ENCODE peak calls at places on chromosomes 4 and X, in six cellular contexts. T is PC-9, C is brain microvascular endothelial cell, B is body of pancreas, I is adrenal gland, Y is upper lobe of left lung. S is an unnamed sample. For H3K27me3, the result is how much of the 10 kb centered on the place peaks cover.

GRCh38 chr4:77665381-77666069 is 59.9 kb downstream of the CXCL13 start:
- DNase-seq in T (no peak), I (no peak), B (no peak), Y (no peak), C (no peak), S (peak)

GRCh38 chr4:99886146-99886545 is 8.1 kb downstream of the LAMTOR3 start:
- DNase-seq in I (no peak), Y (no peak), C (peak), B (no peak), T (no peak), S (no peak)

GRCh38 chr4:73311428-73311827 is 52.8 kb upstream of the ANKRD17 start:
- DNase-seq in B (no peak), Y (no peak), C (no peak), I (no peak), T (no peak), S (peak)

GRCh38 chr4:5722328-5722727 is 11.3 kb downstream of the EVC start:
- DNase-seq in Y (no peak), B (no peak), T (no peak), C (peak), I (no peak), S (no peak)

GRCh38 chrX:51860679-51861078 is 32.7 kb upstream of the MAGED1 start:
- DNase-seq in C (no peak), I (peak), B (peak), T (no peak), Y (no peak), S (no peak)

GRCh38 chrX:110665636-110666035 is 130.0 kb downstream of the CHRDL1 start:
- DNase-seq in T (no peak), I (no peak), Y (peak), B (peak), C (peak), S (no peak)

GRCh38 chr4:143046454-143046853 is 138.3 kb upstream of the USP38 start:
- DNase-seq in I (no peak), B (no peak), Y (no peak), C (no peak), T (no peak), S (no peak)

GRCh38 chr4:82687531-82687930 is 111.1 kb downstream of the SCD5 start:
- DNase-seq in B (no peak), Y (no peak), C (no peak), I (no peak), T (no peak), S (no peak)

GRCh38 chrX:53287493-53288138 is 6.2 kb upstream of the IQSEC2 start:
- DNase-seq in B (peak), T (peak), I (peak), Y (peak), C (peak), S (no peak)

GRCh38 chrX:27600686-27601085 is 10.5 kb downstream of the DCAF8L2 start:
- DNase-seq in C (no peak), T (no peak), Y (no peak), I (no peak), B (no peak), S (peak)

GRCh38 chrX:18133605-18134004 is 87.1 kb downstream of the BEND2 start:
- DNase-seq in T (no peak), Y (no peak), C (no peak), B (no peak), I (no peak), S (no peak)

GRCh38 chr4:114028071-114028470 is 48.6 kb upstream of the ARSJ start:
- DNase-seq in C (peak), Y (no peak), B (no peak), I (no peak), T (no peak), S (peak)

GRCh38 chr4:118834960-118835895 is 698 bp downstream of the SEC24D start:
- DNase-seq in I (peak), Y (peak), B (peak), C (peak), T (peak), S (peak)

GRCh38 chrX:288561-288991 is 7.4 kb downstream of the PLCXD1 start:
- DNase-seq in T (no peak), B (no peak), I (no peak), Y (peak), C (no peak), S (no peak)

GRCh38 chr4:172202480-172203076 is 389.4 kb downstream of the GALNTL6 start:
- DNase-seq in C (peak), B (no peak), Y (no peak), I (no peak), T (no peak), S (no peak)

GRCh38 chr4:153788419-153789276 is at the start of gene SFRP2:
- DNase-seq in T (no peak), Y (no peak), C (no peak), I (no peak), B (peak), S (no peak)

GRCh38 chr4:174757736-174758135 is 71.3 kb downstream of the GLRA3 start:
- DNase-seq in T (no peak), Y (no peak), C (no peak), B (no peak), I (no peak), S (no peak)

GRCh38 chr4:173503330-173504180 is 26.5 kb downstream of the HAND2 start:
- DNase-seq in C (no peak), T (no peak), Y (no peak), I (no peak), B (no peak), S (no peak)
- H3K27me3 ChIP-seq in C (half or more), T (under half), Y (half or more), I (half or more), B (under half), S (under half)

DNA sequence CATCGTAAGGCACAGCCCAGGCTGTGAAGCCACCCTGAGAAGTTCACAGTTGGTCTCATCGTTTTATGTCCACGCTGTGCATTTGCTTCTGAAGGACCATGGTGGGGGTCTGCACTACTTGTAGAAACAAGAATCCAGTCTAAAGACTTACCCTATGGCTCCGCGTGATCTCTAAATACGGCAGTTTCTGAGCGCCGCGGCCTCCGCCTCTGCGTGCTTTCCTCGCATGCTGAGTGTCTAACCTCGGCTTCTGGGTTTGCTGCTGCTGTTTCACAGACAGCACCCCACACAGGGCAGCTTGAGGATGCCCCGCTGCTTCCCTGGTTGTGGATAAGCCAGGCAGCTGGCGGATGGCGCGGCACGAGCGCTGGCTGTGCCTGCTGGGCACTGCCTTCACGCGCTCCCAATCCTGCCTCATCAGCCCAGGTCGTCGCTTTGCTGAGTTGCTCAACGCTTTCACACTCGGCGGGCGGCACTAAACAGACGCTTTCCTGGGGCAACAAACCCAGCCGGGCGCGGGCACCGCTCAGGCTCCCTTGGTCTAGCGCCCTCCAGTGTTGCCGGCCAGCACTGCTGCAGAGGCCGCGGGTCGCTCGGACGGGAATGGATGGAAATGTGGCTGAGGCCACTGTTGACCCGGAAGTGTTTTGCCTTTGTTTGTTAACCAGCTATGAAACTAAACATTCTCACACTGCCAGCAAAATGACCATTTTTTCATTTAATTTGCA is 39.2 kb downstream of the FGFRL1 start:
- DNase-seq in C (no peak), Y (no peak), I (peak), T (no peak), B (peak), S (no peak)
- TF ChIP-seq CTCF in C (peak), Y (peak), I (no peak), T (no peak), B (peak), S (peak)

DNA sequence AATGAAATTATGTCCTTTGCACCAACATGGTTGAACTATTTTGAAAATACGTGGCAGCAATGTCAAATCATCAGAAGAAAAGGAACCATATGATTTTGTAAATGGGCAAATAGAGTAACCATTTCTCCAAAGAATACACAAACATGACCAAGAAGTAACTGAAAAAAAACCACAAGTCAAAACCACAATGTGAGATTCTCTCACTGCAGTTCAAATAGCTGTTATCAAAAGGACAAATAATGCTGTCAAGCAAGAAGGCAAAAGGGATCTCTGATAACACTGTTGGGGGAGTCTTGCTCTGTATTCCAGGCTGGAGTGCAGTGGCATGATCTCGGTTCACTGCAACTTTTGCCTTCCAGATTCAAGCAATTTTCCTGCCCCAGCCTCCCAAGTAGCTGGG is 280.8 kb upstream of the ZCCHC13 start:
- DNase-seq in Y (no peak), C (no peak), B (no peak), I (no peak), T (no peak), S (no peak)
- H3K27me3 ChIP-seq in Y (under half), C (under half), B (under half), I (under half), T (under half), S (under half)

GRCh38 chr4:16413794-16414555 is 187.7 kb upstream of the TAPT1 start:
- DNase-seq in C (no peak), I (no peak), B (no peak), Y (no peak), T (no peak), S (no peak)

GRCh38 chr4:16417198-16417597 is 190.9 kb upstream of the TAPT1 start:
- DNase-seq in I (no peak), T (no peak), C (no peak), B (no peak), Y (no peak), S (no peak)

GRCh38 chr4:16415751-16416150 is 189.5 kb upstream of the TAPT1 start:
- DNase-seq in I (no peak), Y (no peak), T (no peak), C (no peak), B (no peak), S (no peak)

GRCh38 chr4:16411691-16412090 is 185.4 kb upstream of the TAPT1 start:
- DNase-seq in I (no peak), B (no peak), C (no peak), T (no peak), Y (no peak), S (no peak)
- TF ChIP-seq CTCF in I (no peak), B (no peak), C (no peak), T (no peak), Y (no peak), S (no peak)

DNA sequence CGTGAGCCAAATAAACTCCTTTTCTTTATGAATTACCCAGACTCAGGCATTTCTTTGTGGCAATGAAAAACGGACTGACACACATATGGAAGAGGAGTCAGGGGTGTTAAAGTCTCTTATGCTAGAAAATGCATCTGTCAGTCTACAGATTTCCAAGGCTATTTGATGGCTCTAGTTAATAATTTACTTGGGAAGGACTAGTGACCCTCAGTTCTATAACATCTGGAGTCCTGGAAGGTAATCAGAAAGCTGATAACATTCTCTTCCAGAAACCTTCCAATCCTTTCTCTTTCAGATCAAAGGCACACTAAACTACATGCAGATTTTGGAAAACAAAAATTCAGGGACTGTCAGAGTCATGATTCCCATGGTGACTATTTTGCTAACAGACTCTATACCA is 142.0 kb upstream of the TEX13D start:
- DNase-seq in B (no peak), C (no peak), T (no peak), I (no peak), Y (no peak), S (no peak)
- H3K27me3 ChIP-seq in B (under half), C (under half), T (under half), I (under half), Y (under half), S (under half)

DNA sequence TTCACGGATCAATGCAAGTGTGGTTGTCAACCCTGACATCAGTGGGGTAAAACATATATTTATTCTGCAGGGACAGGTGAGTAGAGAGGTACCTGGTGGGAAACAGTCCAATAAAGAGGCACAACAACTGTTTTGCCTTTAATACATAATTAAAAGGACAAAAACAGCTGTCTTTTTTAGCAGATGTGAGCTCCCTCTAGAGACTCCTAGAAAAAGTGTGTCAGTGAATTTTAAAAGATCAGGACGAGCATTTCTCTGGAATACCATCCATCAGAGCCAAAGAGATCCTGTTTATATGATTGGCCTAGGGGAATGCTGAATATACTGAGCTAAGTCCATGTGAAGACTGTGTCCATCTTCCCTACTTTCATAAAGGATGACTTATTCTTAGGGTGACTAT is 58.3 kb downstream of the TMEM144 start:
- DNase-seq in I (no peak), T (no peak), C (no peak), Y (no peak), B (no peak), S (no peak)
- TF ChIP-seq CTCF in I (no peak), T (no peak), C (peak), Y (no peak), B (no peak), S (peak)

GRCh38 chr4:52032005-52032404 is 6.1 kb downstream of the SGCB start:
- DNase-seq in T (no peak), B (no peak), Y (no peak), C (no peak), I (no peak), S (no peak)

GRCh38 chr4:52038109-52038912 is at the start of gene SGCB:
- DNase-seq in C (no peak), T (no peak), I (peak), B (peak), Y (peak), S (no peak)

GRCh38 chr4:52036875-52037274 is 1.2 kb downstream of the SGCB start:
- DNase-seq in B (no peak), C (no peak), I (no peak), T (no peak), Y (no peak), S (no peak)

GRCh38 chr4:52035190-52035589 is 2.9 kb downstream of the SGCB start:
- DNase-seq in Y (no peak), C (no peak), I (no peak), T (no peak), B (no peak), S (no peak)

DNA sequence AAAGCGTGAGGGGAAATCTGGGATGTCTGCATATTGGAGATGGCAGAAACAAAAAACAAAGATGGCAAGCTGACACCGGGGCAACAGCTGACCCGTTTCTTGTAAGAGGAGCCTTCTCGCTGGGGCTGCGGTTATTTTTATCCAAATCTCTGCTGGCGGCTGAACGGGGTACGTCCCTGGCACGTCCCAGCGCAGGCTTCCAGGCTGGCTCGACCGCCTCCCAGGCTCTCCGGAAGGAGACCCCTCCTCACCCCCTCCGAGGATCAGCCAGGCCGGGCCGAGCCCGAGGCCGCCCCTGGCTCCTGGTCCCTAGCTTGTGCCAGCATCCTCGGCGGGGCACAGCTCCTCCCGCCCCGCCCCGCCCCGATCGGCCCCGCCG is 380 bp downstream of the SGCB start:
- DNase-seq in C (no peak), I (peak), Y (no peak), T (no peak), B (no peak), S (peak)
- H3K27me3 ChIP-seq in C (under half), I (under half), Y (under half), T (under half), B (under half), S (under half)

DNA sequence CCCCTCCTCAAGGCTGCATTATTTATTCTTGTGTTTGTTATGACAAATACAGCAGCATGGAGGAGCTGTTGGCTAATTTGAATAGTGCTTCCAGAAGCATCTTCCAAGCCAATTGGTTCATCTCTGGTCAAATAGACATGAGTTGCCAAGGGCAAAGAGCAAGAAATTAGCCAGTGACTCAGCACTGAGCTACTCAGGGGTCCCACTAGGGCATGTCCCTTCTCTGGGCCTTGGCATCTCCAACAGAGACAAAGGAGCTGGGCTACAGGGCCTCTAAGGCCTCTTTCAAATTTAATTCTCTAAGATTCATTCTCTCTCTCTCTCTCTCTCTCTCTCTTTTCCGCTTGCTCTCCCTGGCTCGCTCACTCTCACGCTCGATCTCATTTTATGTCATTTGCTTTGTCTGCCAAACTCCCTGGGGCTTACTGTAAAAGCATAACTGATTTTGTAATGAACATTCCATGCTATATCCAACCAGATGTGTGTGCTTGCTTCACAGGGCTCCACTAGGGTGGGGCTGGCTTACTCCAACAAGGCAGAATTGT is 86.7 kb upstream of the MAGEA4 start:
- DNase-seq in T (peak), B (no peak), I (peak), C (peak), Y (no peak), S (peak)
- TF ChIP-seq CTCF in T (peak), B (no peak), I (peak), C (peak), Y (no peak), S (peak)

GRCh38 chrX:49610718-49611310 is 12.0 kb downstream of the GAGE1 start:
- DNase-seq in Y (no peak), B (no peak), T (no peak), C (no peak), I (no peak), S (no peak)
- H3K27me3 ChIP-seq in Y (under half), B (under half), T (under half), C (under half), I (under half), S (under half)

S was measured in foreskin keratinocyte.